ENCODE peak calls at places on chromosome 15, in four cellular contexts. N is sigmoid colon; L is activated CD8-positive, alpha-beta memory T cell treated with anti-CD3 and anti-CD28 coated beads, Interleukin-2, amount 50 U/mL, for 4 hours; T is left lobe of liver. D is an unnamed sample.

GRCh38 chr15:38354321-38354929 is 99.5 kb upstream of the FAM98B start:
- DNase-seq in L (peak), T (no peak), N (no peak), D (peak)

GRCh38 chr15:62360286-62360685 is 195.2 kb upstream of the C2CD4B start:
- DNase-seq in L (no peak), T (no peak), N (no peak), D (no peak)

GRCh38 chr15:55289011-55289572 is 521 bp downstream of the RAB27A start:
- DNase-seq in N (peak), L (peak), T (peak), D (peak)

GRCh38 chr15:56254270-56254669 is 10.6 kb upstream of the RFX7 start:
- DNase-seq in N (no peak), T (no peak), L (no peak), D (no peak)

GRCh38 chr15:32844118-32844711 is 126.4 kb downstream of the GREM1 start:
- DNase-seq in L (no peak), T (no peak), N (no peak), D (no peak)

GRCh38 chr15:65339436-65339835 is 35.0 kb downstream of the RNU5B-1 start:
- DNase-seq in T (no peak), L (no peak), N (no peak), D (no peak)

GRCh38 chr15:55221090-55222011 is 24.6 kb upstream of the RSL24D1 start:
- DNase-seq in T (no peak), L (peak), N (no peak), D (no peak)

GRCh38 chr15:23687143-23687470 is at the start of gene NDN:
- DNase-seq in N (peak), T (no peak), L (no peak), D (peak)

GRCh38 chr15:73946046-73946678 is 19.9 kb downstream of the LOXL1 start:
- DNase-seq in T (no peak), L (no peak), N (no peak), D (no peak)

GRCh38 chr15:40928351-40928974 is 677 bp upstream of the DLL4 start:
- DNase-seq in T (no peak), L (no peak), N (no peak), D (no peak)

GRCh38 chr15:68612979-68613740 is 34.4 kb downstream of the CORO2B start:
- DNase-seq in N (no peak), L (no peak), T (no peak), D (no peak)

GRCh38 chr15:65421360-65422215 is 1.2 kb downstream of the IGDCC4 start:
- DNase-seq in L (no peak), N (peak), T (no peak), D (peak)

GRCh38 chr15:75921732-75922703 is 18.3 kb downstream of the FBXO22 start:
- DNase-seq in N (no peak), L (no peak), T (no peak), D (peak)

GRCh38 chr15:89363133-89363532 is 28.5 kb upstream of the POLG start:
- DNase-seq in T (no peak), N (no peak), L (no peak), D (no peak)

GRCh38 chr15:74983725-74984231 is 11.6 kb upstream of the SCAMP5 start:
- DNase-seq in L (peak), T (no peak), N (no peak), D (peak)